ENCODE peak calls at places on chromosomes 11 and 22, in eight cellular contexts. D is stimulated activated CD8-positive, alpha-beta memory T cell treated with anti-CD3 and anti-CD28 coated beads, Interleukin-15, amount 100 ng/mL, for 1 hour; S is DMS 273 treated with DMSO at 0.1 percent for 48 hours; F is activated T-helper 9 cell treated with anti-CD3 and anti-CD28 coated beads, Interleukin-2, amount 50 U/mL, for 16 hours; O is pancreas; P is activated naive CD8-positive, alpha-beta T cell treated with anti-CD3 and anti-CD28 coated beads for 36 hours; Z is NCI-H187; C is heart right ventricle. A is an unnamed sample.

GRCh38 chr11:113334183-113334582 is 19.8 kb downstream of the TTC12 start:
- DNase-seq in O (no peak), S (no peak), C (no peak), P (no peak), F (no peak), D (no peak), Z (no peak), A (no peak)

GRCh38 chr22:26321469-26321913 is 107.6 kb upstream of the ASPHD2 start:
- DNase-seq in C (peak), F (no peak), D (no peak), S (no peak), Z (no peak), P (no peak), O (peak), A (no peak)

GRCh38 chr11:117826360-117826635 is 1.8 kb upstream of the FXYD2 start:
- DNase-seq in Z (no peak), S (no peak), P (no peak), C (no peak), D (no peak), F (no peak), O (no peak), A (no peak)

GRCh38 chr11:61345170-61345610 is 12.2 kb downstream of the TKFC start:
- DNase-seq in Z (no peak), D (no peak), O (no peak), S (no peak), F (no peak), C (no peak), P (no peak), A (no peak)

GRCh38 chr11:8671242-8671641 is 11.2 kb downstream of the TRIM66 start:
- DNase-seq in O (no peak), P (no peak), F (no peak), D (no peak), Z (no peak), S (peak), C (peak), A (peak)

GRCh38 chr11:33774356-33775063 is at the start of gene FBXO3:
- DNase-seq in F (peak), C (peak), P (peak), Z (peak), S (peak), D (peak), O (peak), A (peak)

GRCh38 chr11:44680982-44681597 is 45.7 kb upstream of the TSPAN18 start:
- DNase-seq in Z (no peak), F (peak), D (no peak), C (no peak), P (peak), S (no peak), O (no peak), A (no peak)

GRCh38 chr22:31093956-31094622 is 13.0 kb downstream of the SMTN start:
- DNase-seq in F (no peak), C (peak), P (no peak), D (no peak), Z (no peak), O (peak), S (peak), A (peak)

GRCh38 chr11:88827018-88827676 is 238.6 kb downstream of the GRM5 start:
- DNase-seq in D (no peak), O (no peak), F (no peak), S (no peak), P (no peak), Z (no peak), C (no peak), A (no peak)

GRCh38 chr22:38202437-38203089 is 769 bp downstream of the MAFF start:
- DNase-seq in Z (no peak), P (peak), O (peak), S (no peak), F (peak), D (no peak), C (peak), A (peak)

GRCh38 chr11:70798296-70798695 is 400.0 kb downstream of the CTTN start:
- DNase-seq in P (no peak), F (no peak), C (no peak), O (no peak), D (no peak), Z (no peak), S (no peak), A (no peak)

GRCh38 chr11:61158691-61159381 is 2.4 kb downstream of the VPS37C start:
- DNase-seq in Z (no peak), O (no peak), P (no peak), C (no peak), D (no peak), S (no peak), F (no peak), A (no peak)

GRCh38 chr11:129996113-129996870 is 6.3 kb downstream of the PRDM10 start:
- DNase-seq in D (no peak), F (no peak), C (peak), Z (no peak), S (no peak), P (no peak), O (no peak), A (no peak)

GRCh38 chr11:61477734-61478148 is 30.8 kb upstream of the LRRC10B start:
- DNase-seq in O (peak), F (peak), Z (no peak), D (peak), P (peak), C (peak), S (no peak), A (peak)

GRCh38 chr11:102761646-102762238 is 18.7 kb downstream of the MMP10 start:
- DNase-seq in P (no peak), D (no peak), F (no peak), C (no peak), O (no peak), S (no peak), Z (no peak), A (no peak)

GRCh38 chr11:46270707-46271106 is 6.8 kb upstream of the CREB3L1 start:
- DNase-seq in D (no peak), C (no peak), P (no peak), O (no peak), Z (no peak), F (no peak), S (no peak), A (no peak)

GRCh38 chr22:19663286-19663815 is 51.0 kb upstream of the SEPTIN5 start:
- DNase-seq in O (peak), D (no peak), C (peak), P (no peak), F (no peak), Z (no peak), S (peak), A (peak)

GRCh38 chr11:12264361-12264760 is 113.0 kb upstream of the PARVA start:
- DNase-seq in F (no peak), C (no peak), D (no peak), S (no peak), P (no peak), Z (no peak), O (no peak), A (no peak)

GRCh38 chr11:10823152-10823579 is 14.4 kb upstream of the EIF4G2 start:
- DNase-seq in F (no peak), S (no peak), O (no peak), P (no peak), C (no peak), D (no peak), Z (no peak), A (no peak)

GRCh38 chr11:60377737-60378136 is 595 bp upstream of the MS4A7 start:
- DNase-seq in S (no peak), Z (no peak), O (no peak), P (no peak), C (peak), D (no peak), F (no peak), A (no peak)

GRCh38 chr22:32958021-32958420 is 100.2 kb downstream of the SYN3 start:
- DNase-seq in Z (no peak), S (no peak), F (no peak), D (no peak), P (no peak), C (peak), O (no peak), A (no peak)

GRCh38 chr11:117932426-117932825 is 3.2 kb upstream of the TMPRSS13 start:
- DNase-seq in P (no peak), Z (no peak), O (no peak), F (no peak), C (no peak), D (no peak), S (no peak), A (no peak)

GRCh38 chr11:130420478-130421198 is 7.8 kb downstream of the ADAMTS8 start:
- DNase-seq in P (no peak), F (no peak), D (no peak), Z (no peak), C (no peak), O (no peak), S (no peak), A (no peak)

GRCh38 chr11:2444301-2445106 is at the start of the genes KCNQ1 and TRPM5:
- DNase-seq in P (peak), S (no peak), D (peak), O (peak), F (peak), Z (no peak), C (no peak), A (peak)

GRCh38 chr11:1862588-1863351 is 9.9 kb downstream of the LSP1 start:
- DNase-seq in F (no peak), S (no peak), C (no peak), P (no peak), D (no peak), O (no peak), Z (no peak), A (no peak)

GRCh38 chr22:37661160-37661924 is 2.8 kb downstream of the PDXP start:
- DNase-seq in Z (no peak), D (no peak), C (no peak), F (no peak), S (peak), O (no peak), P (no peak), A (peak)

GRCh38 chr11:73939096-73939495 is 11.7 kb upstream of the DNAJB13 start:
- DNase-seq in S (no peak), Z (no peak), F (no peak), O (no peak), C (no peak), D (no peak), P (no peak), A (no peak)

GRCh38 chr22:22348127-22348814 is 103.7 kb downstream of the VPREB1 start:
- DNase-seq in D (no peak), O (no peak), S (no peak), C (no peak), P (no peak), F (no peak), Z (no peak), A (no peak)